ENCODE peak calls at places on chromosomes 12 and 14, in ten cellular contexts. H is A549, Z is AG04450, D is H9, F is colonic mucosa, T is endothelial cell of umbilical vein, G is uterus, N is sigmoid colon, X is vagina, V is HCT116. B is an unnamed sample.
A peak's percentile ranks its signal among the peaks of the same experiment; 100 is the strongest.

GRCh38 chr12:40253936-40254335 is 29.1 kb downstream of the LRRK2 start:
- DNase-seq in H (no peak), Z (no peak), D (no peak), F (no peak), T (no peak), G (no peak), N (no peak), X (no peak), V (no peak), B (no peak)

GRCh38 chr14:98931911-98932310 is 340.1 kb downstream of the BCL11B start:
- DNase-seq in H (no peak), Z (no peak), D (no peak), F (peak; percentile 34), T (no peak), G (no peak), N (peak; percentile 62), X (no peak), V (no peak), B (no peak)

GRCh38 chr12:70213707-70214106 is 29.5 kb upstream of the CNOT2 start:
- DNase-seq in H (no peak), Z (no peak), D (no peak), F (no peak), T (no peak), G (no peak), N (no peak), X (no peak), V (no peak), B (no peak)

GRCh38 chr14:106872619-106873446 is 1346.5 kb downstream of the TMEM121 start:
- DNase-seq in H (peak; percentile 83), Z (no peak), D (no peak), F (peak; percentile 92), T (no peak), G (no peak), N (no peak), X (no peak), V (no peak), B (peak; percentile 90)

GRCh38 chr14:60183138-60183537 is 17.9 kb upstream of the DHRS7 start:
- DNase-seq in H (no peak), Z (no peak), D (no peak), F (no peak), T (no peak), G (no peak), N (no peak), X (no peak), V (no peak), B (no peak)

GRCh38 chr14:77309122-77309521 is 11.6 kb downstream of the POMT2 start:
- DNase-seq in H (no peak), Z (no peak), D (no peak), F (no peak), T (peak; percentile 33), G (no peak), N (no peak), X (no peak), V (no peak), B (no peak)

GRCh38 chr12:119699199-119699765 is 31.3 kb downstream of the PRKAB1 start:
- DNase-seq in H (no peak), Z (no peak), D (no peak), F (no peak), T (no peak), G (no peak), N (no peak), X (no peak), V (no peak), B (peak; percentile 91)

GRCh38 chr14:53955234-53955556 is 1.4 kb downstream of the BMP4 start:
- DNase-seq in H (no peak), Z (no peak), D (no peak), F (no peak), T (no peak), G (no peak), N (no peak), X (no peak), V (no peak), B (no peak)

GRCh38 chr14:81594012-81594411 is 60.4 kb upstream of the SEL1L start:
- DNase-seq in H (no peak), Z (no peak), D (no peak), F (no peak), T (no peak), G (no peak), N (peak; percentile 65), X (no peak), V (no peak), B (no peak)

GRCh38 chr12:43011383-43011926 is 421.9 kb upstream of the PRICKLE1 start:
- DNase-seq in H (no peak), Z (no peak), D (no peak), F (no peak), T (no peak), G (no peak), N (no peak), X (no peak), V (no peak), B (no peak)

GRCh38 chr12:118237908-118238307 is 102.0 kb downstream of the PEBP1 start:
- DNase-seq in H (peak; percentile 10), Z (no peak), D (no peak), F (no peak), T (no peak), G (no peak), N (no peak), X (no peak), V (peak; percentile 28), B (no peak)

GRCh38 chr12:26274441-26275312 is 79.3 kb downstream of the SSPN start:
- DNase-seq in H (peak; percentile 98), Z (peak; percentile 98), D (peak; percentile 44), F (peak; percentile 83), T (peak; percentile 98), G (peak; percentile 95), N (peak; percentile 95), X (no peak), V (peak; percentile 71), B (peak; percentile 94)

DNA sequence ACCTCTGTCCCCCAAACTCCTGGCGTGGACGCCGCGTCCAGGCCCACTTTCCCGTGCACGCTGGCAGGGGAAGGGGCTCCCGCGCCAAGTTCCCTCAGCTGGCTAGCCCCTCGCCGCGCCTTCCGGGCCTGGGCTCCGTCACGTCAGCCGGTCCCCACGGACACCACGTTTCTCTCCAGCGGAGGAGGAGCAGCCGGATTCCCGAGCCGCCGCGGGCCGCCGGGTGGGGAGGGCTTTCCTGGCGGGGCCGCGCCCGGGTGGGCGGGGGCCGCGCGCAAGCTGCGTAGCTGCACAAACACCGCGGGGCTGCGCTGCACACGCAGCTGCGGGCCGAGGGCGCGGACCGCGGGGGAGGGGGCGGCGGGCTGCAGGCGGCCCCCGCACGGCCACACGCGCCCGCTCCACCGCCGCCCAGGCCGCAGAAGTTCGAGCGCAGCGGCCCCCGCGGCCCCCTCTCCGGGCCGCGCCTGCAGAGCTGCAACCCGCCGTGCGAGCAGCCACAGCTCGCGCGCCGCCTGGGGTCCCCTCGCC is 45.1 kb upstream of the PNMA1 start:
- DNase-seq in H (no peak), Z (no peak), D (no peak), F (peak; percentile 74), T (peak; percentile 49), G (peak; percentile 71), N (peak; percentile 91), X (no peak), V (no peak), B (peak; percentile 92)
- TF ChIP-seq CTCF in H (no peak), Z (no peak), D (no peak), F (no peak), T (no peak), G (no peak), N (no peak), X (no peak), V (no peak), B (no peak)

GRCh38 chr12:953776-954175 is 4.3 kb upstream of the RAD52 start:
- DNase-seq in H (no peak), Z (no peak), D (no peak), F (no peak), T (peak; percentile 46), G (no peak), N (no peak), X (no peak), V (no peak), B (no peak)

GRCh38 chr12:958449-959123 is 9.1 kb upstream of the RAD52 start:
- DNase-seq in H (no peak), Z (no peak), D (no peak), F (no peak), T (peak; percentile 61), G (no peak), N (no peak), X (no peak), V (no peak), B (peak; percentile 33)

GRCh38 chr12:951166-951565 is 1.7 kb upstream of the RAD52 start:
- DNase-seq in H (no peak), Z (no peak), D (no peak), F (peak; percentile 53), T (no peak), G (no peak), N (no peak), X (no peak), V (no peak), B (no peak)

GRCh38 chr12:955923-956322 is 6.4 kb upstream of the RAD52 start:
- DNase-seq in H (no peak), Z (no peak), D (no peak), F (no peak), T (no peak), G (no peak), N (no peak), X (no peak), V (no peak), B (no peak)

GRCh38 chr12:954736-955135 is 5.2 kb upstream of the RAD52 start:
- DNase-seq in H (no peak), Z (no peak), D (no peak), F (no peak), T (no peak), G (no peak), N (no peak), X (no peak), V (no peak), B (no peak)
- H3K9me3 ChIP-seq in H (no peaks in the 10 kb centered on the region), Z (no peaks in the 10 kb centered on the region), D (no peaks in the 10 kb centered on the region), F (no peaks in the 10 kb centered on the region), T (no peaks in the 10 kb centered on the region), G (no peaks in the 10 kb centered on the region), N (no peaks in the 10 kb centered on the region), X (no peaks in the 10 kb centered on the region), V (no peaks in the 10 kb centered on the region), B (no peaks in the 10 kb centered on the region)

DNA sequence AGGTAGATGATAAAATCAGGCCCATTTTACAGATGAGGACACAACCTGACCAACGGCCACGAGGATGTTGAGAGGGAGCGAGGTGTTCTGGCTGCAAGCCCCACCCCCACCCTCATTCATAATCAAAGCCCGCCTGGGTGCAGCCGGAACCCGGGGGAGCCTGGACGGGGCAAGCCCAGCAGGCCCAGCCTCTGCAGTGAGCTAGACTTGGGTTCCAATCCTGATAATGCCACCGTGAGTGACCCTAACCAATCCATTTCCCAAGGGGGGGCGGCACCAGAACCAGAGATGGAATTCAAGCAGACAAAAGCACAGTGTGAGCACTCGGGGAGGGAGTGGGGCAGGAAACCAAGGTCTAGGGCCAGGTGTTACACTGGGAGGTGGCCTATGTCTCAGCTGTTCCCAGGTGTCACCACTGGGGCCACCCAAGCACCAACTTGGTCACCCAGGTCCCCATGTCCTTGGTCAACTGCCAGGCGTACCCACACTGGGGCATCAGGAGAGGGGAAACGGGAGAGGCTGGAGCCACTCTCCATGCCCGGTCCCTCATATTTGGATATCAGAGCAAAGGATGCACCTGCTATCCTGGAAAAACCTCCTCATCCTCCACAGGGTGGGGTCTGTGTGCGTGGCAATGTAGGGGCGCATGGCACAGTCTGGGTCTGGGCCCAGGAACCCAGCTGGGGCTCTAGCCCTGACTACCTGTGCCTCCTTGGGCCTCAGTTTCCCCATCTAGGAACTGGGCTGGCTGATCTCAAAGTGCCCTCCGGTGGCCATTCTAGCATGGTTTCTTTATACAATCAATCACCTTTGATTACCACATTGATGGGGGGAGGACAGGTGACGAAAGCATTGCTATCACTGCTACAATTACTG is 58.4 kb downstream of the FAM222A start:
- DNase-seq in H (no peak), Z (no peak), D (peak; percentile 45), F (no peak), T (no peak), G (no peak), N (peak; percentile 56), X (no peak), V (no peak), B (peak; percentile 43)
- TF ChIP-seq CTCF in H (peak; percentile 34), Z (no peak), D (peak; percentile 49), F (no peak), T (no peak), G (no peak), N (no peak), X (no peak), V (peak; percentile 58), B (peak; percentile 7)

GRCh38 chr14:29650554-29651269 is 276.9 kb downstream of the PRKD1 start:
- DNase-seq in H (no peak), Z (no peak), D (no peak), F (no peak), T (no peak), G (no peak), N (no peak), X (no peak), V (no peak), B (no peak)
- H3K9me3 ChIP-seq in H (no peaks in the 10 kb centered on the region), Z (peaks cover 17% of the 10 kb centered on the region), D (peaks cover 10% of the 10 kb centered on the region), F (no peaks in the 10 kb centered on the region), T (peaks cover 4% of the 10 kb centered on the region), G (no peaks in the 10 kb centered on the region), N (no peaks in the 10 kb centered on the region), X (peaks cover 4% of the 10 kb centered on the region), V (peaks cover 25% of the 10 kb centered on the region), B (no peaks in the 10 kb centered on the region)